ENCODE peak calls at places on chromosomes 6 and 20, in four cellular contexts. One of them, this sample, is unnamed.

GRCh38 chr6:121436966-121437756 is 1.7 kb downstream of the GJA1 start:
- DNase-seq in HepG2: no peak
- DNase-seq in H1: no peak
- DNase-seq in GM12878: no peak
- DNase-seq in this sample: no peak

GRCh38 chr6:53530346-53530745 is 14.6 kb downstream of the GCLC start:
- DNase-seq in HepG2: no peak
- DNase-seq in H1: no peak
- DNase-seq in GM12878: no peak
- DNase-seq in this sample: no peak

GRCh38 chr20:36313936-36314335 is 7.8 kb downstream of the DLGAP4 start:
- DNase-seq in HepG2: no peak
- DNase-seq in H1: no peak
- DNase-seq in GM12878: no peak
- DNase-seq in this sample: no peak

GRCh38 chr6:56764081-56764566 is 121.4 kb upstream of the DST start:
- DNase-seq in HepG2: peak
- DNase-seq in H1: no peak
- DNase-seq in GM12878: peak
- DNase-seq in this sample: no peak

GRCh38 chr6:155301867-155302266 is 12.4 kb downstream of the TFB1M start:
- DNase-seq in HepG2: no peak
- DNase-seq in H1: no peak
- DNase-seq in GM12878: no peak
- DNase-seq in this sample: no peak

GRCh38 chr6:38215651-38216319 is 396.3 kb downstream of the ZFAND3 start:
- DNase-seq in HepG2: no peak
- DNase-seq in H1: no peak
- DNase-seq in GM12878: no peak
- DNase-seq in this sample: no peak

GRCh38 chr6:125781307-125781868 is 9.4 kb upstream of the NCOA7 start:
- DNase-seq in HepG2: no peak
- DNase-seq in H1: no peak
- DNase-seq in GM12878: no peak
- DNase-seq in this sample: no peak

GRCh38 chr6:21508753-21509152 is 84.8 kb upstream of the SOX4 start:
- DNase-seq in HepG2: peak
- DNase-seq in H1: no peak
- DNase-seq in GM12878: no peak
- DNase-seq in this sample: no peak

GRCh38 chr6:105569706-105570105 is 166.8 kb upstream of the PREP start:
- DNase-seq in HepG2: peak
- DNase-seq in H1: no peak
- DNase-seq in GM12878: no peak
- DNase-seq in this sample: no peak

GRCh38 chr6:105566503-105566902 is 163.6 kb upstream of the PREP start:
- DNase-seq in HepG2: no peak
- DNase-seq in H1: no peak
- DNase-seq in GM12878: no peak
- DNase-seq in this sample: no peak

GRCh38 chr6:105567140-105567539 is 164.3 kb upstream of the PREP start:
- DNase-seq in HepG2: no peak
- DNase-seq in H1: no peak
- DNase-seq in GM12878: no peak
- DNase-seq in this sample: no peak

GRCh38 chr6:105568751-105569150 is 165.9 kb upstream of the PREP start:
- DNase-seq in HepG2: no peak
- DNase-seq in H1: no peak
- DNase-seq in GM12878: no peak
- DNase-seq in this sample: no peak

GRCh38 chr6:105568121-105568520 is 165.2 kb upstream of the PREP start:
- DNase-seq in HepG2: no peak
- DNase-seq in H1: no peak
- DNase-seq in GM12878: no peak
- DNase-seq in this sample: no peak
- H3K4me3 ChIP-seq in HepG2: no peak
- H3K4me3 ChIP-seq in H1: no peak
- H3K4me3 ChIP-seq in GM12878: no peak
- H3K4me3 ChIP-seq in this sample: no peak

GRCh38 chr20:62011403-62011791 is 54.3 kb downstream of the TAF4 start:
- DNase-seq in HepG2: no peak
- DNase-seq in H1: no peak
- DNase-seq in GM12878: no peak
- DNase-seq in this sample: no peak
- TF ChIP-seq SUZ12 in HepG2: no peak
- TF ChIP-seq SUZ12 in H1: no peak
- TF ChIP-seq SUZ12 in GM12878: no peak
- TF ChIP-seq SUZ12 in this sample: no peak

GRCh38 chr20:17609978-17610377 is 40.1 kb downstream of the DSTN start:
- DNase-seq in HepG2: no peak
- DNase-seq in H1: peak
- DNase-seq in GM12878: no peak
- DNase-seq in this sample: no peak

GRCh38 chr20:17612287-17612974 is 42.6 kb downstream of the DSTN start:
- DNase-seq in HepG2: peak
- DNase-seq in H1: peak
- DNase-seq in GM12878: no peak
- DNase-seq in this sample: no peak

GRCh38 chr20:17611540-17612286 is 41.8 kb downstream of the DSTN start:
- DNase-seq in HepG2: peak
- DNase-seq in H1: peak
- DNase-seq in GM12878: no peak
- DNase-seq in this sample: no peak

GRCh38 chr20:17610566-17611289 is 40.9 kb downstream of the DSTN start:
- DNase-seq in HepG2: no peak
- DNase-seq in H1: no peak
- DNase-seq in GM12878: no peak
- DNase-seq in this sample: no peak

DNA sequence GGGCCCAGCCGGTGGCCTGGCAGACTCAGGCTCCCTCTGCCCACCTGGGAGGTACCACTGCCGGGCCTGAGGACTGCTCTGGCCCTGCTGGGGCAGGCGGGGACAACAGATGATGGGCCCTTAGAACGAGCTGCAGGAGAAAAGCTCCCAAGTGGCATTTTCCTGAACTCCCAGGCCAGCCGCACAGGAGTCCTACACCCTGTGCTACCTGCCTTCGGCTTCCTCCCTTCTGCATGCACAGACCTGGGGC is 41.3 kb downstream of the DSTN start:
- DNase-seq in HepG2: no peak
- DNase-seq in H1: no peak
- DNase-seq in GM12878: no peak
- DNase-seq in this sample: no peak
- TF ChIP-seq YY1 in HepG2: no peak
- TF ChIP-seq YY1 in H1: no peak
- TF ChIP-seq YY1 in GM12878: no peak
- TF ChIP-seq YY1 in this sample: no peak

GRCh38 chr6:7505196-7505699 is 36.2 kb upstream of the DSP start:
- DNase-seq in HepG2: peak
- DNase-seq in H1: peak
- DNase-seq in GM12878: no peak
- DNase-seq in this sample: peak
- H3K4me3 ChIP-seq in HepG2: peak
- H3K4me3 ChIP-seq in H1: no peak
- H3K4me3 ChIP-seq in GM12878: no peak
- H3K4me3 ChIP-seq in this sample: no peak

GRCh38 chr6:130288065-130288464 is 65.3 kb upstream of the SAMD3 start:
- DNase-seq in HepG2: no peak
- DNase-seq in H1: no peak
- DNase-seq in GM12878: no peak
- DNase-seq in this sample: no peak

GRCh38 chr6:130296854-130297253 is 69.0 kb upstream of the TMEM200A start:
- DNase-seq in HepG2: peak
- DNase-seq in H1: no peak
- DNase-seq in GM12878: no peak
- DNase-seq in this sample: no peak

GRCh38 chr6:130298258-130298657 is 67.6 kb upstream of the TMEM200A start:
- DNase-seq in HepG2: no peak
- DNase-seq in H1: no peak
- DNase-seq in GM12878: no peak
- DNase-seq in this sample: no peak

GRCh38 chr6:130293800-130294199 is 71.0 kb upstream of the SAMD3 start:
- DNase-seq in HepG2: peak
- DNase-seq in H1: no peak
- DNase-seq in GM12878: peak
- DNase-seq in this sample: peak
- TF ChIP-seq SUZ12 in HepG2: no peak
- TF ChIP-seq SUZ12 in H1: no peak
- TF ChIP-seq SUZ12 in GM12878: no peak
- TF ChIP-seq SUZ12 in this sample: no peak

GRCh38 chr6:105428342-105428957 is 25.6 kb upstream of the PREP start:
- DNase-seq in HepG2: peak
- DNase-seq in H1: no peak
- DNase-seq in GM12878: no peak
- DNase-seq in this sample: no peak
- TF ChIP-seq YY1 in HepG2: no peak
- TF ChIP-seq YY1 in H1: no peak
- TF ChIP-seq YY1 in GM12878: no peak
- TF ChIP-seq YY1 in this sample: no peak

GRCh38 chr20:50790651-50791277 is 4.1 kb upstream of the BCAS4 start:
- DNase-seq in HepG2: peak
- DNase-seq in H1: peak
- DNase-seq in GM12878: peak
- DNase-seq in this sample: peak
- H3K4me3 ChIP-seq in HepG2: peak
- H3K4me3 ChIP-seq in H1: no peak
- H3K4me3 ChIP-seq in GM12878: no peak
- H3K4me3 ChIP-seq in this sample: no peak